ENCODE peak calls at places on chromosomes 7 and 10, in five cellular contexts. U is mesenchymal stem cell, D is trophoblast cell, L is H9, S is H1. V is an unnamed sample.

GRCh38 chr10:62917475-62918238 is 101.5 kb upstream of the EGR2 start:
- DNase-seq in U (no peak), S (no peak), L (no peak), D (no peak), V (no peak)

GRCh38 chr10:113656896-113657295 is 6.9 kb downstream of the NRAP start:
- DNase-seq in U (no peak), D (no peak), S (no peak), L (no peak), V (no peak)

GRCh38 chr10:112793197-112793921 is 156.7 kb upstream of the TCF7L2 start:
- DNase-seq in D (no peak), L (no peak), U (peak), S (peak), V (no peak)

GRCh38 chr10:122632031-122632430 is 67.6 kb downstream of the C10orf120 start:
- DNase-seq in S (no peak), L (no peak), D (no peak), U (no peak), V (no peak)

GRCh38 chr10:96509017-96509641 is 4.6 kb downstream of the TLL2 start:
- DNase-seq in L (peak), U (peak), S (no peak), D (no peak), V (no peak)

GRCh38 chr7:137390076-137390475 is 46.5 kb upstream of the PTN start:
- DNase-seq in U (peak), S (no peak), L (no peak), D (no peak), V (no peak)

GRCh38 chr7:44776211-44776610 is 20.3 kb upstream of the PPIA start:
- DNase-seq in D (no peak), L (no peak), S (no peak), U (no peak), V (no peak)

GRCh38 chr7:22357311-22358175 is 589 bp upstream of the RAPGEF5 start:
- DNase-seq in U (peak), L (no peak), D (peak), S (peak), V (peak)

GRCh38 chr10:86334515-86335085 is 32.0 kb downstream of the GRID1 start:
- DNase-seq in D (no peak), L (peak), U (no peak), S (no peak), V (no peak)

GRCh38 chr10:27564381-27564780 is 60.3 kb downstream of the RAB18 start:
- DNase-seq in S (no peak), D (no peak), L (no peak), U (no peak), V (no peak)

GRCh38 chr10:127570036-127570435 is 20.9 kb downstream of the NPS start:
- DNase-seq in L (no peak), S (no peak), U (no peak), D (no peak), V (no peak)

GRCh38 chr7:129225206-129225930 is 538 bp downstream of the AHCYL2 start:
- DNase-seq in D (peak), U (peak), L (peak), S (peak), V (peak)

GRCh38 chr7:36207451-36208291 is 54.6 kb downstream of the EEPD1 start:
- DNase-seq in L (no peak), D (peak), S (no peak), U (peak), V (no peak)

GRCh38 chr7:68562323-68562899 is 1035.9 kb upstream of the AUTS2 start:
- DNase-seq in L (no peak), U (no peak), D (no peak), S (no peak), V (no peak)

GRCh38 chr10:114911801-114912479 is 26.1 kb upstream of the TRUB1 start:
- DNase-seq in S (no peak), D (no peak), U (no peak), L (no peak), V (no peak)

GRCh38 chr10:68073631-68074403 is 1.3 kb downstream of the HERC4 start:
- DNase-seq in L (no peak), D (peak), U (peak), S (no peak), V (no peak)

GRCh38 chr10:46255696-46256355 is 31.0 kb upstream of the ANTXRL start:
- DNase-seq in U (peak), D (no peak), L (peak), S (peak), V (peak)

GRCh38 chr7:157464111-157464970 is 127.5 kb downstream of the DNAJB6 start:
- DNase-seq in L (no peak), U (no peak), D (no peak), S (peak), V (no peak)

GRCh38 chr7:64599341-64599740 is 36.5 kb upstream of the ZNF680 start:
- DNase-seq in D (peak), U (no peak), S (no peak), L (no peak), V (no peak)

GRCh38 chr10:18658992-18659783 is at the start of gene ARL5B:
- DNase-seq in U (peak), L (peak), D (peak), S (peak), V (peak)

GRCh38 chr10:35781643-35782035 is 139.5 kb upstream of the FZD8 start:
- DNase-seq in S (peak), U (no peak), D (peak), L (peak), V (no peak)

GRCh38 chr10:96657385-96657784 is 62.9 kb downstream of the PIK3AP1 start:
- DNase-seq in S (no peak), D (no peak), U (no peak), L (no peak), V (no peak)

GRCh38 chr7:138493535-138493934 is 33.5 kb downstream of the TRIM24 start:
- DNase-seq in D (peak), U (no peak), L (no peak), S (no peak), V (no peak)
- H2BK12ac ChIP-seq in D (no peak), U (no peak), L (no peak), S (no peak), V (no peak)

DNA sequence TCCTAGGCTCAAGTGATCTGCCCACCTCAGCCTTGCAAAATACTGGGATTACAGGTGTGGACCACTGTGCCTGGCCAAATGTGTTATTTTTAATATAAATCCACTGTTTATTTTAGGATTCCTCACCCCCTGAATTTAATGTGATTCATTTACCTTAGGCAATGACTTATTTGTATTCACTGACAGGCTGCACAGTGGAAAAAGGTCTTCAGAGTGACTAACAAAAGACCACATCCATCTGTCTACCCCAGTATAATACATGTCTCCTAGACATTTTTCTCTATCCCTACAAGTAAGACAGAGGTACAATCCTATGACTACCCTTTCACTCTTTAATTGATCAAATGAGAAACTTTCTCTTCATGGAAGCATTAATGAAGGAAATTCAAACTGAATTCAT is 230.2 kb downstream of the AHR start:
- DNase-seq in L (no peak), S (no peak), D (no peak), U (no peak), V (no peak)
- H2BK12ac ChIP-seq in L (no peak), S (no peak), D (no peak), U (no peak), V (no peak)

GRCh38 chr10:77604063-77604462 is 33.5 kb downstream of the KCNMA1 start:
- DNase-seq in U (no peak), D (no peak), L (no peak), S (no peak), V (no peak)
- H2BK12ac ChIP-seq in U (peak), D (no peak), L (no peak), S (no peak), V (no peak)

GRCh38 chr7:6618621-6619020 is 3.2 kb downstream of the ZNF853 start:
- DNase-seq in L (no peak), U (no peak), S (no peak), D (no peak), V (no peak)
- H2BK12ac ChIP-seq in L (no peak), U (no peak), S (no peak), D (no peak), V (no peak)

GRCh38 chr7:985127-985416 is 2.1 kb downstream of the CYP2W1 start:
- DNase-seq in L (no peak), U (no peak), S (no peak), D (no peak), V (no peak)
- H2BK12ac ChIP-seq in L (no peak), U (no peak), S (no peak), D (no peak), V (no peak)